ENCODE peak calls at places on chromosome 19, in four cellular contexts. R is HCT116, E is K562, M is HepG2. X is an unnamed sample.

GRCh38 chr19:5148794-5149190 is 179.9 kb downstream of the KDM4B start:
- DNase-seq in R (no peak), E (no peak), M (no peak), X (no peak)

GRCh38 chr19:10553087-10553667 is 9.5 kb downstream of the ATG4D start:
- DNase-seq in R (no peak), E (no peak), M (no peak), X (no peak)

GRCh38 chr19:15544283-15544682 is 36.0 kb downstream of the CYP4F22 start:
- DNase-seq in R (no peak), E (no peak), M (no peak), X (no peak)

GRCh38 chr19:3981373-3981735 is 3.9 kb downstream of the EEF2 start:
- DNase-seq in R (no peak), E (no peak), M (no peak), X (no peak)

GRCh38 chr19:45294291-45295029 is 28.2 kb downstream of the CKM start:
- DNase-seq in R (no peak), E (no peak), M (no peak), X (no peak)

GRCh38 chr19:16625183-16625958 is 2.6 kb downstream of the MED26 start:
- DNase-seq in R (no peak), E (no peak), M (no peak), X (no peak)

GRCh38 chr19:3440082-3440481 is 40.2 kb downstream of the SMIM24 start:
- DNase-seq in R (no peak), E (peak), M (peak), X (no peak)

GRCh38 chr19:58483776-58484175 is 7.6 kb downstream of the ZNF446 start:
- DNase-seq in R (no peak), E (no peak), M (no peak), X (no peak)

GRCh38 chr19:28239270-28239669 is 973.7 kb downstream of the UQCRFS1 start:
- DNase-seq in R (no peak), E (peak), M (no peak), X (no peak)

GRCh38 chr19:33193864-33194362 is at the start of gene LRP3:
- DNase-seq in R (no peak), E (no peak), M (no peak), X (no peak)

GRCh38 chr19:52695996-52696395 is 38.8 kb downstream of the ZNF611 start:
- DNase-seq in R (no peak), E (no peak), M (no peak), X (no peak)

GRCh38 chr19:19571387-19571786 is 33.3 kb downstream of the CILP2 start:
- DNase-seq in R (no peak), E (no peak), M (no peak), X (no peak)

GRCh38 chr19:41810301-41810700 is 13.9 kb downstream of the CEACAM3 start:
- DNase-seq in R (no peak), E (no peak), M (no peak), X (no peak)

GRCh38 chr19:40465025-40465780 is at the start of gene BLVRB:
- DNase-seq in R (no peak), E (no peak), M (peak), X (no peak)

GRCh38 chr19:52369463-52370340 is at the start of gene ZNF880:
- DNase-seq in R (no peak), E (peak), M (no peak), X (peak)

GRCh38 chr19:18804139-18804601 is 13.1 kb upstream of the COMP start:
- DNase-seq in R (no peak), E (no peak), M (no peak), X (no peak)

GRCh38 chr19:5905072-5905778 is 553 bp downstream of the VMAC start:
- DNase-seq in R (no peak), E (no peak), M (no peak), X (no peak)

GRCh38 chr19:18108897-18109296 is 11.3 kb downstream of the MAST3 start:
- DNase-seq in R (no peak), E (no peak), M (no peak), X (no peak)

GRCh38 chr19:15180451-15181390 is 20.1 kb downstream of the NOTCH3 start:
- DNase-seq in R (no peak), E (peak), M (peak), X (no peak)

GRCh38 chr19:11138659-11139526 is 16.7 kb downstream of the SPC24 start:
- DNase-seq in R (no peak), E (peak), M (peak), X (no peak)

GRCh38 chr19:48678201-48678600 is 5.4 kb upstream of the NTN5 start:
- DNase-seq in R (no peak), E (peak), M (no peak), X (no peak)

GRCh38 chr19:51726049-51726448 is 2.3 kb upstream of the HAS1 start:
- DNase-seq in R (no peak), E (peak), M (no peak), X (no peak)

DNA sequence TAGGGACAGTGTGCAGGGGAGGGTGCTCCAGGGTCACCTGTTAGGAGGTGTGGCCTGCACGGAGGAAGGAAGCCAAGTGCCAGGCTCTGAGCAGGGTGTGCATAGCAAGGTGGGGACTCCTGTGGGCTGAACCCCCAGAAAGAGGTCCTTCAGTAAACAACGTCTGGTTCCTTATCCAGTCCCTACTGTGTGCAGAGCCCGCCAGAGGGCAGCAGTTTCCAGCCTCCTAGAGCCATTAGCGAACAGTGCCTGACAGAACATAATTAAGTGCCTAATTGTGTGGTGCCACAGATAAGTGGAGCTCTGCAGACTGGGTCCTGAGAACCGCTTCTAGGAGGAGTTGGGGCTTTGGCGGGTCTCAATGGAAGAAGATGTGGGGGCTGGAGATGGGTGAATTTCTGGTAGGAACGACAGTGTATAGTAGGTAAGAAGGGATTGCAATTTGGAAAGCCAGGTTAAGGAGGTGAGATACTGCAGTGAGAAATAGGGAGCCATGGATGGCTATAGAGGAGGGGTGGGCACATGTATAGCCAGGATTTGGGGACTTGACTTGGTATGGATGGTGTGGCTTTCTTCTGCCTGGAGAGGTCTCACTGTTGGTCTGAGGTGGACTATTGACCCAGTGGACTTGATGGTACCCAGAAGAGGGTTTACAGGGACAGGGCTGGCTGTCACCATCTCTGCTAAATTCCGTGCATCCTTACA is 323.1 kb downstream of the ZNF536 start:
- DNase-seq in R (no peak), E (peak), M (no peak), X (no peak)
- TF ChIP-seq CTCF in R (no peak), E (peak), M (no peak), X (peak)

GRCh38 chr19:38657633-38658222 is 10.3 kb downstream of the ACTN4 start:
- DNase-seq in R (peak), E (no peak), M (no peak), X (peak)

GRCh38 chr19:38656171-38656981 is 8.9 kb downstream of the ACTN4 start:
- DNase-seq in R (no peak), E (no peak), M (peak), X (no peak)

GRCh38 chr19:38660724-38661123 is 13.3 kb downstream of the ACTN4 start:
- DNase-seq in R (no peak), E (no peak), M (no peak), X (no peak)

GRCh38 chr19:38661166-38661565 is 13.7 kb downstream of the ACTN4 start:
- DNase-seq in R (no peak), E (no peak), M (no peak), X (no peak)

GRCh38 chr19:38658462-38659306 is 11.2 kb downstream of the ACTN4 start:
- DNase-seq in R (peak), E (no peak), M (peak), X (peak)
- TF ChIP-seq TCF7L2 in R (no peak), E (no peak), M (no peak), X (peak)

GRCh38 chr19:46616631-46617322 is 8.1 kb downstream of the PTGIR start:
- DNase-seq in R (peak), E (peak), M (peak), X (no peak)
- H3K27ac ChIP-seq in R (no peak), E (no peak), M (no peak), X (no peak)

DNA sequence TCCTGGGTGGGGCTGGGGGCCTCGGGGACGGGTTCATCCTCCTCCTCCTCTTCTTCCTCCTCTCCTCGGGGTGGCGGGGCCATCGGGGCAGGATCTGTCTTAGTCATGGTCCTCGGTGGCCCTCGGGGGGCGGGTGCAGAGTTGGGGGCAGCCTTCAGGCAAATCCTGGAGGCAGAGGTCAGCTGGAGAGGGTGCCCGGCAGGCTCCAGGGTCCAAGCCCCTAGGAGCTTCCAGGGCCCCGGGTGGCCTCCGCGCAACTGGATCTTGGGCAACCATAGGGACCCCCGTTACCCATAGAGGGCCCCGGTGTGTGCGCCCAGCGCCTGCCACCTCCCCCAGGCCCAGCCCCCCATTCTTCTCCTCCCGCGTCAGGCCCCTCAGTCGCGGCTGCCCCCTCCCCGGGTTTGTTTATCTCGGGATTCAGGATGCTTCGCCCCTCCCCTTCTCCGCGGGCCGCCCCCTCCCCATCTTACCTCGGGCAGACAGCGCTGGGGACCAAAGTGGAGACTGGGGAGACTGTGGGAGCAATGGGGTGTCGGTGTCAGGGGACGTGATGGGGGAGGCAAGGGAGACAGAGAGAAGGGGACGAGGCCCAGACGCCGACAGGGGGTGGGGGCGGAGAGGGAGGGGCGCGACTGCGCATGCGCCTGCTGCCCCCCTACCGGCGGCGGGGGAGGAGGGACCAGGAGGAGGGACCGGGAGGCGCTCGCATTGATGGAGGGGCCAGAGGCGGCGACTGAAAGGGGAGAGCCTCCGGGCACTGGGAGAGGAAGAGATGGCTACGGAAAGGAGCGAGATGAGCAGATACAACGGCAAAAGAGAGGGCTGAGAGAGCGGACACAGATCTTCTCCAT is at the start of gene CLIP3:
- DNase-seq in R (no peak), E (no peak), M (no peak), X (no peak)
- TF ChIP-seq CTCF in R (no peak), E (no peak), M (no peak), X (no peak)

DNA sequence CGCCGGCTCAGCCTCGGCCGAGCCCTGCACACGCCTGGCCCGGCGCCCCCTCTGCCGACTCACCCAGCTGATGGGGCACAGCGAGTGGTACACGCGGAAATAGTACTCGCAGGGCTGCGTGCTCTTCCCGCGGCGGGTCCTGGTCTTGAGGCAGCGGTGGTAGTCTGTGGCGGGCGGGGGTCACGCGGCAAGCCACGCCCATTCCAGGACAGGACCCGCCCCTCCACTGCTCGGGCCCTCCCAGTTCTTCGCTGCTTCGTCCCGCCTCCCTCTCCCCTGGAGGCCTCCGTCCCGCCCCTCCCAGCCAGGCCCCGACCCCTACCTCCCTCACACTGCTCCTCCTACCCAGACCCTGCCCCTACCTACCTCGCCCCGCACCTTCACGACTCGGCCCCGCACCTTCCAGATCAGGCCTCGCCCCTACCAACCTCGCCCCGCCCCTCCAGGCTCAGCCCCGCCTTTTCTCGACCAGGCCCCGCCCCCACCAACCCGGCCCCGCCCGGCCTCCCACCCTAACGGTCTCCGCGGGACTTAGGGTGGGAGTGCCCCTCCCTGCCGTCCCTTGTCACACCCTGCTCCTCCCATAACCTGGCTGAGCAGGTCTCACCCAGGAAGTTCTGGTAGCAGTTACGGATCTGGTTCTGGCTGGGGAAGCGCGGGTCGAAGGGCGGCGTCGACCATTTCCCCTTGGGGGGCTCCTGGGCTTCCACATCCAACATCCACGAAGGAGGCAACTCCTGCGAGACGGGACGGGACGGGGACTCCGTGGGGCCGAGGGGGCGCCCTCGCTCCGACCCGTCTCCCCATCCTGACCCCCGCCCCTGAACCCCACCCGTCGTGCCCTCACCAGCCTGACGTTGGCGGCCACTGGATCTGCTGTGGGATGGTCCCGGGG is 469 bp downstream of the COX6B2 start:
- DNase-seq in R (peak), E (peak), M (no peak), X (no peak)
- TF ChIP-seq TCF7L2 in R (no peak), E (no peak), M (no peak), X (no peak)

GRCh38 chr19:1491849-1492170 is 829 bp downstream of the REEP6 start:
- DNase-seq in R (no peak), E (no peak), M (no peak), X (no peak)
- H3K27ac ChIP-seq in R (peak), E (peak), M (peak), X (no peak)

DNA sequence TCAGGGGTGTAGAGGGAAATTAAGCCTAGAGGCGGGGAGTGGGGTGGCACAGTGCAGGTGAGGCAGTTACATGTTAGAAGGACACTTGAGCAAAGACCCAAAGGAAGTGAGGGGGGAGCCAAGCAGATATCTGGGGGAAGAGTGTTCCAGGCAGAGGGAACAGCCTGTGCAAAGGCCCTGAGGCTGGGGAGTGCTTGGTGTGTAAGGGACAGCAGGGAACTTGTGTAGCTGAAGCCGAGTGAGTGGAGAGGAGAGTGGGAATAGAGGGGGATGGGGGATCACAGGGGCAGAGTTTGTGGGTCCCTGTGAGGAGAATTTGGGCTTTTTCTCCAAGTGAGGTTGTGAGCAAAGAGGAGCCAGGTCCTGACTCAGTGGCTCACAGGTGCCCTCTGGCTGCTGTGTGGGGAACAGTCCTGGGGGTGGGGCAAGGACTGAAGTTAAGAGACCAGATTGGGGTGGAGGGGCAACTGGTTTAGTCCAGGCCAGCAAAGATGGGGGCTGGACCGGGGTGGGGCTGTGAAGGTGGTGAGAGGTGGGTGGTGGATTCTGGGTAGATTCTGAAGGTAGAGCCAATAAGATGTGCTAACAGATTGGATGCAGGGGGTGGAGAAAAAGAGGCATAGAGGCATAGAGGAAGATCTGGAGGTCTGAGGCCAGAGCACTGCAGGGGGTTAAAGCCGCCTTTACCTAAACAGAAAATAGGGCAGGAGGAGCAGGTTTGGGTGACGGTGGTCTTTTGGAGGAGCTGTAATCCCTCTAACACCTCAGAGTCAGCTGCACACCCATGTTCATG is 75.3 kb downstream of the CACNA1A start:
- DNase-seq in R (peak), E (peak), M (peak), X (peak)
- TF ChIP-seq CTCF in R (peak), E (peak), M (peak), X (peak)

DNA sequence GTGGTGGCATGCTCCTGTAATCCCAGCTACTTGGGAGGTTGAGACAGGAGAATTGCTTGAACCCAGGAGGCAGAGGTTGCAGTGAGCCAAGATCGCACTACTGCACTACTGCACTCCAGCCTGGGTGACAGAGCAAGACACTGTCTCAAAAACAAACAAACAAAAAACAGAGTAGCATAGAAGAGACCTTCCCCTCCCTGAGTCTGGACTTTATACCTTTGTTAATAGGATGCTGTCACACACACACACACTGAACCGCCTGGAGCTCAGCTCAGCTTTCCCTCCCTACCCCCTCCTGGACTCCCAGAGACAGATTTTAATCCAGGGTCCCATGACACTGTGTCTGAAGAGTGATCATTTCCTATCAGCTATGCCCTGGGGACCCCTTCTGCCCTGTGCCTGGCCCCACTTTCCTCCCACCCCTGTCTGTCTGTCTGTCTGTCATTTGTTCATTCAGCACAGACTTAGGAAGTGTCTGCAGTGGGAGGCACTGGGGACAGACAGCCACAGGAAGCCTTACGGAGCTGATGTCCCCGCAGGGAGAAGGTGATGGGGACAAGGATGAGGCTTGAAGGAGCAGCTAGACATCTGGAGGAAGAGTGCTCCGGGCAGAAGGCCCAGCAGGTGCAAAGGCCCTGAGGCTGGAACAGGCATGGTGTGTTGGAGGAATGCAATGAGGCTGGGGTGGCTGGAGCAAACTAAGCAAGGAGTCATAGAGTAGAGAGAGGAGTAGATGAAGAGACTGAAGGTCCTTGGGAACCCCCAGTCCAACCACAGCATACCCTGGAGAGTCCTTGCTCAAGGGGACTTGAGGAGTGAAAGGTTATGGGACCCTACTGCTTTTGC is 4.9 kb downstream of the CERS4 start:
- DNase-seq in R (no peak), E (no peak), M (peak), X (no peak)
- TF ChIP-seq TCF7L2 in R (no peak), E (no peak), M (no peak), X (no peak)

X was measured in Panc1.